ENCODE peak calls at places on chromosomes 7 and 10, in five cellular contexts. Q, O, X, J and H are unnamed samples.

GRCh38 chr10:79982861-79983260 is 34.0 kb upstream of the SFTPD start:
- DNase-seq in Q (no peak), O (no peak), X (peak; percentile 48), J (no peak), H (no peak)

GRCh38 chr7:3461923-3462322 is 160.9 kb downstream of the SDK1 start:
- DNase-seq in Q (no peak), O (peak; percentile 22), X (no peak), J (peak; percentile 70), H (no peak)

GRCh38 chr7:117083648-117084047 is 130.3 kb downstream of the ST7 start:
- DNase-seq in Q (no peak), O (no peak), X (no peak), J (no peak), H (no peak)

GRCh38 chr10:94085766-94086437 is 92.2 kb downstream of the PLCE1 start:
- DNase-seq in Q (no peak), O (no peak), X (no peak), J (no peak), H (no peak)

GRCh38 chr7:107164092-107164491 is 4.7 kb upstream of the HBP1 start:
- DNase-seq in Q (no peak), O (no peak), X (no peak), J (no peak), H (no peak)

GRCh38 chr7:18276380-18276779 is 219.2 kb upstream of the HDAC9 start:
- DNase-seq in Q (no peak), O (no peak), X (no peak), J (no peak), H (no peak)

GRCh38 chr10:11610855-11611247 is 599 bp downstream of the USP6NL start:
- DNase-seq in Q (peak; percentile 48), O (peak; percentile 33), X (peak; percentile 65), J (peak; percentile 11), H (no peak)

GRCh38 chr7:84013616-84014240 is 180.9 kb downstream of the SEMA3A start:
- DNase-seq in Q (no peak), O (no peak), X (peak; percentile 40), J (no peak), H (no peak)

GRCh38 chr10:102627446-102628293 is 16.6 kb upstream of the TRIM8 start:
- DNase-seq in Q (peak; percentile 64), O (no peak), X (peak; percentile 89), J (no peak), H (no peak)

GRCh38 chr7:84207025-84207424 is 12.4 kb upstream of the SEMA3A start:
- DNase-seq in Q (peak; percentile 7), O (no peak), X (peak; percentile 73), J (no peak), H (no peak)

GRCh38 chr7:157153260-157153659 is 14.5 kb downstream of the UBE3C start:
- DNase-seq in Q (no peak), O (no peak), X (no peak), J (no peak), H (no peak)

GRCh38 chr7:79078273-79078672 is 375.2 kb downstream of the MAGI2 start:
- DNase-seq in Q (no peak), O (no peak), X (no peak), J (no peak), H (no peak)

GRCh38 chr7:142797342-142797798 is 26.6 kb downstream of the PRSS2 start:
- DNase-seq in Q (no peak), O (no peak), X (no peak), J (no peak), H (no peak)

GRCh38 chr7:101186839-101187448 is 6.9 kb upstream of the NAT16 start:
- DNase-seq in Q (no peak), O (no peak), X (no peak), J (no peak), H (no peak)

GRCh38 chr10:688621-689426 is 644 bp downstream of the DIP2C start:
- DNase-seq in Q (peak; percentile 45), O (no peak), X (peak; percentile 81), J (no peak), H (no peak)

GRCh38 chr10:47206449-47207279 is 93.3 kb upstream of the GDF10 start:
- DNase-seq in Q (peak; percentile 10), O (peak; percentile 67), X (peak; percentile 11), J (peak; percentile 54), H (no peak)

GRCh38 chr7:133854739-133855138 is 272.4 kb upstream of the LRGUK start:
- DNase-seq in Q (peak; percentile 65), O (peak; percentile 38), X (no peak), J (no peak), H (no peak)

GRCh38 chr10:112838784-112839481 is 111.1 kb upstream of the TCF7L2 start:
- DNase-seq in Q (no peak), O (no peak), X (peak; percentile 87), J (no peak), H (no peak)

GRCh38 chr10:63761243-63761642 is 240.0 kb downstream of the REEP3 start:
- DNase-seq in Q (no peak), O (no peak), X (no peak), J (no peak), H (no peak)

GRCh38 chr7:91267558-91267955 is 3.3 kb downstream of the FZD1 start:
- DNase-seq in Q (peak; percentile 80), O (no peak), X (peak; percentile 50), J (no peak), H (no peak)

GRCh38 chr10:110353244-110354119 is 48.8 kb upstream of the SMNDC1 start:
- DNase-seq in Q (peak; percentile 92), O (peak; percentile 74), X (peak; percentile 84), J (peak; percentile 45), H (peak; percentile 90)

GRCh38 chr10:126373982-126374381 is 14.3 kb downstream of the ADAM12 start:
- DNase-seq in Q (peak; percentile 78), O (no peak), X (no peak), J (no peak), H (no peak)

GRCh38 chr10:125016611-125017202 is 74.8 kb downstream of the ZRANB1 start:
- DNase-seq in Q (no peak), O (no peak), X (no peak), J (no peak), H (peak; percentile 28)

GRCh38 chr7:23960361-23960760 is 250.3 kb downstream of the STK31 start:
- DNase-seq in Q (no peak), O (no peak), X (no peak), J (no peak), H (no peak)

GRCh38 chr10:81838950-81839349 is 36.0 kb upstream of the NRG3 start:
- DNase-seq in Q (no peak), O (peak; percentile 16), X (peak; percentile 78), J (no peak), H (no peak)

GRCh38 chr7:44693641-44694313 is 54.9 kb upstream of the ZMIZ2 start:
- DNase-seq in Q (peak; percentile 89), O (no peak), X (no peak), J (no peak), H (peak; percentile 19)

GRCh38 chr10:43121444-43121843 is 16.8 kb upstream of the CSGALNACT2 start:
- DNase-seq in Q (no peak), O (no peak), X (no peak), J (no peak), H (no peak)

GRCh38 chr7:119890631-119891030 is 382.3 kb upstream of the KCND2 start:
- DNase-seq in Q (no peak), O (no peak), X (no peak), J (no peak), H (no peak)

GRCh38 chr7:159065151-159065550 is 79.5 kb downstream of the VIPR2 start:
- DNase-seq in Q (no peak), O (no peak), X (no peak), J (no peak), H (no peak)

GRCh38 chr7:26510226-26510957 is 218.7 kb downstream of the SNX10 start:
- DNase-seq in Q (no peak), O (no peak), X (no peak), J (no peak), H (no peak)

DNA sequence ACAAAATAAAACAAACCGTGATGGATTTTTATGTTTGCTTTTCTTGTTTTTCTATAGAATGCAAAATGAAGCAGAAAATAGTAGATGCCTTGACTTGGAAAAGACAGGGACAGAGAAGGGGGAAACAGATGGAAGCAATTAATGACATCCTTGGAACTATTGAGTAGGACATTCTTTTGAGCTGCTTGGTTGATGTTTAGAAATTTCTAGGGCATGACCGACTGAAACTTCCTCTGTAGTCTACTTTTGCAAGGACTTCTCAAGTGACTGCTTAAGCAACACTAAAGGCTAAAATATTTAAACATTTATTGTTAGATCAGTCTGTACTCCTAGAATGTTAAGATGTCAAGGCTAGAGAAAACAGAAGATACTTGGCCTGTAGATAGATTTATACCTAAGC is 49.4 kb downstream of the VCL start:
- DNase-seq in Q (peak; percentile 74), O (no peak), X (no peak), J (no peak), H (peak; percentile 73)
- H3K4me3 ChIP-seq in Q (no peak overlapping the region), O (no peak overlapping the region), X (no peak overlapping the region), J (no peak overlapping the region), H (no peak overlapping the region)

GRCh38 chr7:51082940-51083533 is 233.6 kb downstream of the COBL start:
- DNase-seq in Q (no peak), O (no peak), X (no peak), J (no peak), H (no peak)
- H3K4me3 ChIP-seq in Q (no peak overlapping the region), O (no peak overlapping the region), X (no peak overlapping the region), J (no peak overlapping the region), H (no peak overlapping the region)

DNA sequence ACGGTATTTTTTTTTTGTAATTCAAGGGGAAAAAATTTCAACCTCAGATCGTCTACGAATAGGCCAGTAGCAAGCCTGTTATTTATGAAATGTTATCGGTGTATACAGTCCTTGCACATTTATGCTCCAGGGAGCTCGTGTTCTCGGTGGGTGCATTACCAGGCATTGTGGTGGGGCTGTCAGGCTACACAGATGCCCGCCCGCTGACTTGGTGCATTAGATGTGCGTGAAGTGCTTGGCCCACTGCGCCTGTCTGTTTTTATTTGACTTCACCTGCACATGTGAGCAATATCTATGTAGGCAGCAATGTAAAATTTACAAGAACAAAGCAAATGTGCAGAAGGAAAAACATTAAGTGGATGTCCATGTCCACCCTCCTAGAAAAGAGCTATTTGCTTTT is 2.7 kb downstream of the FOXK1 start:
- DNase-seq in Q (no peak), O (no peak), X (no peak), J (no peak), H (no peak)
- H3K4me3 ChIP-seq in Q (peak overlapping the region; percentile 93), O (no peak overlapping the region), X (peak overlapping the region; percentile 89), J (peak overlapping the region; percentile 57), H (peak overlapping the region; percentile 83)

GRCh38 chr7:149716932-149717307 is 56.5 kb downstream of the ZNF467 start:
- DNase-seq in Q (no peak), O (no peak), X (no peak), J (no peak), H (no peak)

GRCh38 chr7:149714081-149714909 is 59.1 kb downstream of the ZNF467 start:
- DNase-seq in Q (peak; percentile 90), O (peak; percentile 94), X (peak; percentile 97), J (peak; percentile 81), H (peak; percentile 58)

GRCh38 chr7:149716007-149716931 is 57.1 kb downstream of the ZNF467 start:
- DNase-seq in Q (peak; percentile 7), O (no peak), X (peak; percentile 47), J (no peak), H (no peak)

GRCh38 chr7:149714910-149715471 is 58.4 kb downstream of the ZNF467 start:
- DNase-seq in Q (peak; percentile 17), O (peak; percentile 53), X (no peak), J (no peak), H (no peak)

DNA sequence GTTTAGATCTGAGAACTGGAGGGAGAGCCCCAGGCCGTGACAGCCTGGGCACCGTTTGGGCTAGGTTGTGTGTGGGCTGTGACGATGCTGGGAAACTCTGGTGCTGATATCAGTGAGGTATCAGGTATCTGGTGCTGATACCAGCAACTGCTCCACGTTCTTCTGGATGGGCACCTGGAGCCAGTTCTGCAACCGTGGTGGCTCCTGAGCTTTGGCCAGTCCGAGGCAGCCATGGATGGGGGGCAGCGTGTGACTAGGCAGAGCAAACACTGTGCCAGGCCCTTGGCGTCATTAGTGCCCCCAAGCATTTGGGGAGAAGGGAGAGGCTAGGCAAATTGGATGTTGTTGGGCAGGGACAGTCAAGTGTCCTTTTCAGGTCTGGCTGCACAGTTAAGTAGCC is 57.9 kb downstream of the ZNF467 start:
- DNase-seq in Q (no peak), O (no peak), X (peak; percentile 48), J (no peak), H (no peak)
- H3K4me3 ChIP-seq in Q (peak overlapping the region; percentile 65), O (peak overlapping the region; percentile 78), X (peak overlapping the region; percentile 96), J (peak overlapping the region; percentile 65), H (peak overlapping the region; percentile 74)